ENCODE peak calls at places on chromosomes 6 and 20, in six cellular contexts. Z, I, R, N, F and H are unnamed samples.
A peak's percentile ranks its signal among the peaks of the same experiment; 100 is the strongest.

GRCh38 chr20:10987651-10988383 is 314.0 kb upstream of the JAG1 start:
- DNase-seq in Z (no peak), F (no peak), I (no peak), N (no peak), R (no peak), H (no peak)

GRCh38 chr6:42013134-42013516 is 37.2 kb upstream of the TAF8 start:
- DNase-seq in I (no peak), Z (no peak), F (no peak), N (no peak), R (no peak), H (no peak)

GRCh38 chr6:165615629-165616028 is 47.4 kb downstream of the PDE10A start:
- DNase-seq in I (no peak), F (no peak), R (no peak), Z (peak; percentile 32), N (no peak), H (no peak)

GRCh38 chr6:842141-842540 is 149.2 kb upstream of the EXOC2 start:
- DNase-seq in R (no peak), Z (no peak), I (no peak), N (no peak), F (no peak), H (no peak)

GRCh38 chr6:55069132-55069781 is 105.1 kb upstream of the HCRTR2 start:
- DNase-seq in N (no peak), F (no peak), I (peak; percentile 24), R (no peak), Z (no peak), H (no peak)

GRCh38 chr20:59354460-59354859 is 54.0 kb downstream of the EDN3 start:
- DNase-seq in R (no peak), N (no peak), F (no peak), I (no peak), Z (no peak), H (no peak)

GRCh38 chr6:28587011-28587745 is 61.5 kb downstream of the GPX5 start:
- DNase-seq in N (peak; percentile 29), R (peak; percentile 38), Z (peak; percentile 65), F (peak; percentile 83), I (peak; percentile 48), H (no peak)

GRCh38 chr6:87184762-87185250 is 29.4 kb downstream of the ZNF292 start:
- DNase-seq in N (no peak), F (no peak), I (no peak), R (no peak), Z (no peak), H (no peak)

GRCh38 chr6:169990095-169991030 is 238.9 kb downstream of the ERMARD start:
- DNase-seq in F (peak; percentile 72), Z (peak; percentile 58), N (no peak), R (peak; percentile 9), I (no peak), H (no peak)

GRCh38 chr20:52985687-52986086 is 13.5 kb downstream of the TSHZ2 start:
- DNase-seq in Z (no peak), N (no peak), R (no peak), F (no peak), I (no peak), H (no peak)

GRCh38 chr6:169975701-169976100 is 224.3 kb downstream of the ERMARD start:
- DNase-seq in N (no peak), F (no peak), Z (no peak), I (no peak), R (no peak), H (no peak)

GRCh38 chr6:45078432-45078831 is 249.7 kb upstream of the RUNX2 start:
- DNase-seq in R (no peak), Z (no peak), F (no peak), I (no peak), N (no peak), H (no peak)

GRCh38 chr20:35303382-35303734 is 11.1 kb upstream of the FAM83C start:
- DNase-seq in N (no peak), Z (no peak), F (no peak), R (no peak), I (no peak), H (no peak)